ENCODE peak calls at places on chromosome 3, in eight cellular contexts. P, F, O, B, N, L, W and S are unnamed samples. For H3K36me3, the result is how much of the 10 kb centered on the place peaks cover.

GRCh38 chr3:13019243-13019701 is 54.0 kb downstream of the IQSEC1 start:
- DNase-seq in P (peak), F (no peak), O (no peak), B (peak), N (peak), L (peak), W (peak), S (no peak)

GRCh38 chr3:105878061-105878460 is 9.2 kb upstream of the CBLB start:
- DNase-seq in P (no peak), F (no peak), O (no peak), B (no peak), N (peak), L (no peak), W (no peak), S (no peak)

GRCh38 chr3:195111322-195111710 is 159.6 kb downstream of the XXYLT1 start:
- DNase-seq in P (no peak), F (no peak), O (no peak), B (peak), N (no peak), L (no peak), W (no peak), S (no peak)

GRCh38 chr3:182136008-182136910 is 424.5 kb downstream of the SOX2 start:
- DNase-seq in P (no peak), F (no peak), O (no peak), B (no peak), N (no peak), L (no peak), W (no peak), S (no peak)

GRCh38 chr3:133576169-133576568 is 2.7 kb downstream of the CDV3 start:
- DNase-seq in P (no peak), F (no peak), O (no peak), B (no peak), N (peak), L (no peak), W (no peak), S (no peak)

GRCh38 chr3:28206479-28206878 is 34.9 kb upstream of the CMC1 start:
- DNase-seq in P (no peak), F (no peak), O (no peak), B (no peak), N (peak), L (no peak), W (no peak), S (no peak)

GRCh38 chr3:18446067-18446793 is 21.1 kb upstream of the SATB1 start:
- DNase-seq in P (no peak), F (no peak), O (no peak), B (no peak), N (no peak), L (no peak), W (no peak), S (no peak)

GRCh38 chr3:141292346-141293058 is 60.9 kb downstream of the PXYLP1 start:
- DNase-seq in P (no peak), F (no peak), O (no peak), B (no peak), N (no peak), L (no peak), W (no peak), S (no peak)

GRCh38 chr3:168191856-168192255 is 96.1 kb upstream of the GOLIM4 start:
- DNase-seq in P (no peak), F (no peak), O (no peak), B (no peak), N (no peak), L (no peak), W (no peak), S (no peak)

GRCh38 chr3:173785004-173785403 is 387.5 kb downstream of the NLGN1 start:
- DNase-seq in P (no peak), F (peak), O (no peak), B (no peak), N (no peak), L (peak), W (no peak), S (no peak)

GRCh38 chr3:187210555-187211327 is 13.5 kb downstream of the RTP1 start:
- DNase-seq in P (no peak), F (no peak), O (no peak), B (no peak), N (peak), L (peak), W (no peak), S (peak)

GRCh38 chr3:138043266-138044029 is 33.5 kb downstream of the CLDN18 start:
- DNase-seq in P (no peak), F (no peak), O (no peak), B (no peak), N (peak), L (no peak), W (peak), S (no peak)

GRCh38 chr3:7788881-7789280 is 712.7 kb upstream of the LMCD1 start:
- DNase-seq in P (no peak), F (no peak), O (no peak), B (no peak), N (no peak), L (peak), W (no peak), S (no peak)

GRCh38 chr3:172625404-172625803 is 85.5 kb downstream of the NCEH1 start:
- DNase-seq in P (no peak), F (no peak), O (no peak), B (no peak), N (peak), L (no peak), W (no peak), S (no peak)

GRCh38 chr3:150761831-150762661 is 923 bp downstream of the SIAH2 start:
- DNase-seq in P (peak), F (peak), O (peak), B (peak), N (peak), L (peak), W (peak), S (peak)

GRCh38 chr3:41961061-41961749 is 698 bp downstream of the ULK4 start:
- DNase-seq in P (peak), F (peak), O (no peak), B (peak), N (peak), L (peak), W (peak), S (peak)

GRCh38 chr3:99859855-99860254 is 42.2 kb downstream of the CMSS1 start:
- DNase-seq in P (no peak), F (no peak), O (no peak), B (no peak), N (peak), L (no peak), W (no peak), S (no peak)

GRCh38 chr3:88031543-88032148 is 27.2 kb downstream of the CGGBP1 start:
- DNase-seq in P (no peak), F (no peak), O (no peak), B (no peak), N (peak), L (no peak), W (peak), S (no peak)

GRCh38 chr3:145620486-145620885 is 540.5 kb downstream of the PLOD2 start:
- DNase-seq in P (no peak), F (no peak), O (no peak), B (no peak), N (no peak), L (no peak), W (no peak), S (no peak)

GRCh38 chr3:115448856-115449255 is 174.5 kb upstream of the GAP43 start:
- DNase-seq in P (no peak), F (no peak), O (no peak), B (no peak), N (peak), L (no peak), W (no peak), S (no peak)

GRCh38 chr3:66075281-66075680 is 36.6 kb upstream of the MAGI1 start:
- DNase-seq in P (no peak), F (no peak), O (no peak), B (no peak), N (peak), L (no peak), W (peak), S (no peak)

GRCh38 chr3:17605032-17605431 is 137.4 kb downstream of the TBC1D5 start:
- DNase-seq in P (no peak), F (no peak), O (no peak), B (no peak), N (peak), L (no peak), W (peak), S (no peak)

GRCh38 chr3:74613060-74613459 is 1.4 kb downstream of the CNTN3 start:
- DNase-seq in P (no peak), F (no peak), O (no peak), B (no peak), N (peak), L (no peak), W (no peak), S (no peak)

GRCh38 chr3:46304739-46305138 is 49.2 kb upstream of the CCR2 start:
- DNase-seq in P (no peak), F (no peak), O (no peak), B (no peak), N (no peak), L (no peak), W (no peak), S (no peak)

GRCh38 chr3:61564405-61565059 is 3.2 kb downstream of the PTPRG start:
- DNase-seq in P (peak), F (peak), O (peak), B (peak), N (peak), L (peak), W (peak), S (peak)

GRCh38 chr3:172595648-172596393 is 72.6 kb upstream of the TNFSF10 start:
- DNase-seq in P (no peak), F (no peak), O (no peak), B (no peak), N (peak), L (no peak), W (peak), S (peak)

GRCh38 chr3:193396451-193397244 is 18.1 kb upstream of the ATP13A5 start:
- DNase-seq in P (no peak), F (no peak), O (no peak), B (no peak), N (peak), L (no peak), W (no peak), S (no peak)

GRCh38 chr3:73029321-73029796 is 32.1 kb upstream of the EBLN2 start:
- DNase-seq in P (no peak), F (no peak), O (no peak), B (no peak), N (peak), L (no peak), W (peak), S (no peak)

GRCh38 chr3:75768303-75769017 is 16.9 kb downstream of the ZNF717 start:
- DNase-seq in P (no peak), F (no peak), O (no peak), B (no peak), N (no peak), L (no peak), W (no peak), S (no peak)

GRCh38 chr3:30162579-30162978 is 443.8 kb upstream of the TGFBR2 start:
- DNase-seq in P (no peak), F (no peak), O (no peak), B (no peak), N (peak), L (no peak), W (peak), S (no peak)

GRCh38 chr3:183536238-183536880 is 19.1 kb downstream of the KLHL6 start:
- DNase-seq in P (no peak), F (no peak), O (no peak), B (no peak), N (no peak), L (peak), W (no peak), S (no peak)

GRCh38 chr3:11300970-11301369 is 28.8 kb downstream of the ATG7 start:
- DNase-seq in P (no peak), F (no peak), O (no peak), B (no peak), N (no peak), L (no peak), W (peak), S (no peak)

GRCh38 chr3:11291808-11292207 is 19.6 kb downstream of the ATG7 start:
- DNase-seq in P (no peak), F (no peak), O (no peak), B (no peak), N (no peak), L (no peak), W (no peak), S (no peak)

GRCh38 chr3:11302444-11302843 is 30.2 kb downstream of the ATG7 start:
- DNase-seq in P (no peak), F (no peak), O (no peak), B (no peak), N (no peak), L (no peak), W (no peak), S (no peak)

DNA sequence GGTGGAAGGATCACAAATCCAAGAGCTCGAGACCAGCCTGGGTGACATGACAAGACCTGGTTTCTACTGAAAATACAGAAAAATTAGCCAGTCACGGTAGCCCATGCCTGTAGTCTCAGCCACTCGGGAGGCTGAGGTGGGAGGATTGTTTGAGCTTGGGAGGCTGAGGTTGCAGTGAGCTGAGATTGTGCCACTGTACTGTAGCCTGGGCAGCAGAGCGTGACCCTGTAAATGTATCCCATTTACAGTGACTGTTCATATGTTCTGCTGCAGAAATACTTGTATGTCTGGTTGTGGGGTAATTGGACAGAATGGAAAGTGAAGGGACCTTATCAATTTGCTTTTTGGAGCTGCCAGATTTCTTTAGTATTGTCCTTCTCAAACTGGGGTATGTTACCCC is 24.9 kb downstream of the ATG7 start:
- DNase-seq in P (no peak), F (no peak), O (no peak), B (no peak), N (no peak), L (no peak), W (no peak), S (no peak)
- H3K36me3 ChIP-seq in P (under half), F (under half), O (under half), B (under half), N (under half), L (under half), W (under half), S (under half)

GRCh38 chr3:63739474-63739873 is 79.6 kb upstream of the C3orf49 start:
- DNase-seq in P (no peak), F (no peak), O (no peak), B (no peak), N (no peak), L (no peak), W (no peak), S (no peak)

GRCh38 chr3:63745757-63746156 is 73.3 kb upstream of the C3orf49 start:
- DNase-seq in P (no peak), F (no peak), O (no peak), B (no peak), N (no peak), L (no peak), W (no peak), S (no peak)

GRCh38 chr3:63740116-63740515 is 79.0 kb upstream of the C3orf49 start:
- DNase-seq in P (no peak), F (no peak), O (no peak), B (no peak), N (no peak), L (no peak), W (no peak), S (no peak)
- H3K36me3 ChIP-seq in P (under half), F (under half), O (under half), B (under half), N (under half), L (under half), W (under half), S (under half)

DNA sequence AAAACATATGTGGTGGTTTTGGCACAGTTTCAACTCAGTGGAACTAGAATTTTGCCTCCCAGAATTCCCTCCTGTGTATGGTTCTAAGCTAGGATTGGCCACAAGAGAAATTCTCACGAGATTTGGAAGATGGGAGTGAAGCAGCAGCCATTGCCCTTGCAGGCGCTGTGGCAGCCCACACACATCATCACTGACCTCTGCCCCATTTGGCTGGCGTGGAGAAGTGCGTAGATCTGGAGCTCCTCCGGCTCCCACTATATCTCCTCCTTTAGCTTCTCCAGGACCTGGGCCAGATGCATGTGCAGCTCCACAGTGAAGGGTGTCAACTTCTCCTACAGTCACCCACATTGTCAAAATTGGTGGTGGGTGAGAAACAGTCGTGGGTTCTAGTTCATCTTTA is 199.6 kb downstream of the EFHB start:
- DNase-seq in P (no peak), F (no peak), O (no peak), B (no peak), N (no peak), L (no peak), W (no peak), S (no peak)
- H3K36me3 ChIP-seq in P (under half), F (under half), O (under half), B (under half), N (under half), L (under half), W (under half), S (under half)

GRCh38 chr3:49967307-49967706 is 27.4 kb downstream of the RBM6 start:
- DNase-seq in P (no peak), F (no peak), O (no peak), B (no peak), N (peak), L (no peak), W (no peak), S (peak)
- H3K36me3 ChIP-seq in P (under half), F (under half), O (under half), B (under half), N (under half), L (under half), W (under half), S (under half)

DNA sequence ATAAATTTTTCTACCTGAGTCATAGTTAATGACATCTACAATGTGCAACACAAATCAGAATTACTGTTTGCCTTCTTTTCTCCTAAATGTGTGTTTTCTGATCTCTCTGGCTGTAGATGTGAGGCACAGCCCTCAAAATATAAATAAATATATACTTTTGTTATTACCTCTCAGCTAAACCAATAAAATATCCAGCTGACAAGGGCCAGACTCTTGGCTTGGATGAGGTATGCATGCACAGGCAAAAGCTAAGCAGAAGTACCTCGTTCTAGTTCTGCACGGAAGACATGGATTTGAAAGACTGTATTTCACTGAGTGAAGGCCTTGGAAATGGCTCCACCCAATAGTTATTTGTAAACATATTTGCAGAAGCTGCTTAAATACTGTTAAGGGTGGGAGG is 529.8 kb downstream of the TAFA4 start:
- DNase-seq in P (no peak), F (no peak), O (no peak), B (no peak), N (no peak), L (no peak), W (no peak), S (no peak)
- H3K36me3 ChIP-seq in P (under half), F (under half), O (under half), B (under half), N (under half), L (under half), W (under half), S (under half)

GRCh38 chr3:180974286-180974685 is 15.2 kb downstream of the DNAJC19 start:
- DNase-seq in P (no peak), F (no peak), O (no peak), B (no peak), N (no peak), L (no peak), W (no peak), S (no peak)
- H3K36me3 ChIP-seq in P (half or more), F (under half), O (under half), B (under half), N (under half), L (half or more), W (under half), S (under half)

GRCh38 chr3:43348852-43349574 is 62.7 kb downstream of the SNRK start:
- DNase-seq in P (no peak), F (no peak), O (no peak), B (no peak), N (no peak), L (no peak), W (no peak), S (no peak)
- H3K36me3 ChIP-seq in P (half or more), F (under half), O (under half), B (under half), N (under half), L (under half), W (under half), S (under half)

GRCh38 chr3:47652142-47652541 is 73.5 kb upstream of the CSPG5 start:
- DNase-seq in P (no peak), F (no peak), O (no peak), B (no peak), N (no peak), L (no peak), W (no peak), S (no peak)
- H3K36me3 ChIP-seq in P (under half), F (under half), O (under half), B (under half), N (under half), L (half or more), W (under half), S (under half)

GRCh38 chr3:52259035-52259434 is 13.5 kb downstream of the PPM1M start:
- DNase-seq in P (no peak), F (no peak), O (no peak), B (no peak), N (peak), L (no peak), W (no peak), S (no peak)
- H3K36me3 ChIP-seq in P (half or more), F (half or more), O (under half), B (under half), N (half or more), L (half or more), W (half or more), S (under half)

DNA sequence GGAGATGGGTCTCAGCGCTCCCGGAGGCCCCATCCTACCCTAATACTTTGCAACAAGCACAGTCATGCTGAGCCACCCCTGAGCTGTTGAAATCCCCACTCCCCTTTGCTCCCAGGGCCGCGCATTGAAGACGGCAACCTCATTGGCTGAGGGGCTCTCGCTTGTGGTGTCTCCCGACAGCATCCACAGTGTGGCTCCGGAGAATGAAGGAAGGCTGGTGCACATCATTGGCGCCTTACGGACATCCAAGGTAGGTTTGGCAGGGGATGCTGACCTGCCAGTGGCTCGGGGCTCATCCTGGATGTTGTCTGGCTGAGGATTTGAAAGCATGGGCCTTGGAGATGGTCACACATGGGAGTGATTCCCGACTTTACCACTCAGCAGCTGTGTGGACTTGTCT is 5.9 kb downstream of the TMEM43 start:
- DNase-seq in P (no peak), F (no peak), O (no peak), B (no peak), N (no peak), L (no peak), W (no peak), S (no peak)
- H3K36me3 ChIP-seq in P (half or more), F (under half), O (under half), B (under half), N (half or more), L (half or more), W (half or more), S (under half)